ENCODE peak calls at places on chromosomes 7 and 10, in ten cellular contexts. One of them, this sample, is unnamed.

GRCh38 chr7:36032362-36032818 is 120.7 kb upstream of the EEPD1 start:
- DNase-seq in NCI-H1417: no peak
- DNase-seq in stimulated activated CD4-positive, alpha-beta T cell treated with anti-CD3 and anti-CD28 coated beads, TNF-alpha, amount 100 ng/mL, for 1 hour: no peak
- DNase-seq in NCI-H2029: no peak
- DNase-seq in AG20443: peak
- DNase-seq in effector CD8-positive, alpha-beta T cell: no peak
- DNase-seq in DND-41: no peak
- DNase-seq in effector memory CD4-positive, alpha-beta T cell: no peak
- DNase-seq in NCI-H187: no peak
- DNase-seq in small intestine: no peak
- DNase-seq in this sample: no peak

GRCh38 chr10:71638087-71638576 is 81.4 kb downstream of the C10orf105 start:
- DNase-seq in NCI-H1417: no peak
- DNase-seq in stimulated activated CD4-positive, alpha-beta T cell treated with anti-CD3 and anti-CD28 coated beads, TNF-alpha, amount 100 ng/mL, for 1 hour: no peak
- DNase-seq in NCI-H2029: no peak
- DNase-seq in AG20443: no peak
- DNase-seq in effector CD8-positive, alpha-beta T cell: no peak
- DNase-seq in DND-41: no peak
- DNase-seq in effector memory CD4-positive, alpha-beta T cell: no peak
- DNase-seq in NCI-H187: no peak
- DNase-seq in small intestine: peak
- DNase-seq in this sample: no peak

GRCh38 chr7:45869426-45869825 is 3.5 kb downstream of the CCDC201 start:
- DNase-seq in NCI-H1417: no peak
- DNase-seq in stimulated activated CD4-positive, alpha-beta T cell treated with anti-CD3 and anti-CD28 coated beads, TNF-alpha, amount 100 ng/mL, for 1 hour: no peak
- DNase-seq in NCI-H2029: no peak
- DNase-seq in AG20443: no peak
- DNase-seq in effector CD8-positive, alpha-beta T cell: no peak
- DNase-seq in DND-41: no peak
- DNase-seq in effector memory CD4-positive, alpha-beta T cell: no peak
- DNase-seq in NCI-H187: no peak
- DNase-seq in small intestine: no peak
- DNase-seq in this sample: no peak

GRCh38 chr7:155665957-155666287 is 21.5 kb downstream of the RBM33 start:
- DNase-seq in NCI-H1417: no peak
- DNase-seq in stimulated activated CD4-positive, alpha-beta T cell treated with anti-CD3 and anti-CD28 coated beads, TNF-alpha, amount 100 ng/mL, for 1 hour: no peak
- DNase-seq in NCI-H2029: no peak
- DNase-seq in AG20443: peak
- DNase-seq in effector CD8-positive, alpha-beta T cell: no peak
- DNase-seq in DND-41: no peak
- DNase-seq in effector memory CD4-positive, alpha-beta T cell: no peak
- DNase-seq in NCI-H187: no peak
- DNase-seq in small intestine: no peak
- DNase-seq in this sample: no peak

GRCh38 chr7:114345494-114345893 is 69.1 kb upstream of the FOXP2 start:
- DNase-seq in NCI-H1417: no peak
- DNase-seq in stimulated activated CD4-positive, alpha-beta T cell treated with anti-CD3 and anti-CD28 coated beads, TNF-alpha, amount 100 ng/mL, for 1 hour: no peak
- DNase-seq in NCI-H2029: no peak
- DNase-seq in AG20443: no peak
- DNase-seq in effector CD8-positive, alpha-beta T cell: no peak
- DNase-seq in DND-41: no peak
- DNase-seq in effector memory CD4-positive, alpha-beta T cell: no peak
- DNase-seq in NCI-H187: no peak
- DNase-seq in small intestine: no peak
- DNase-seq in this sample: no peak

GRCh38 chr10:71757450-71757918 is 15.8 kb downstream of the VSIR start:
- DNase-seq in NCI-H1417: no peak
- DNase-seq in stimulated activated CD4-positive, alpha-beta T cell treated with anti-CD3 and anti-CD28 coated beads, TNF-alpha, amount 100 ng/mL, for 1 hour: no peak
- DNase-seq in NCI-H2029: no peak
- DNase-seq in AG20443: no peak
- DNase-seq in effector CD8-positive, alpha-beta T cell: peak
- DNase-seq in DND-41: peak
- DNase-seq in effector memory CD4-positive, alpha-beta T cell: no peak
- DNase-seq in NCI-H187: no peak
- DNase-seq in small intestine: peak
- DNase-seq in this sample: no peak

GRCh38 chr10:72263613-72264241 is 10.0 kb upstream of the DDIT4 start:
- DNase-seq in NCI-H1417: peak
- DNase-seq in stimulated activated CD4-positive, alpha-beta T cell treated with anti-CD3 and anti-CD28 coated beads, TNF-alpha, amount 100 ng/mL, for 1 hour: no peak
- DNase-seq in NCI-H2029: peak
- DNase-seq in AG20443: no peak
- DNase-seq in effector CD8-positive, alpha-beta T cell: no peak
- DNase-seq in DND-41: peak
- DNase-seq in effector memory CD4-positive, alpha-beta T cell: no peak
- DNase-seq in NCI-H187: peak
- DNase-seq in small intestine: peak
- DNase-seq in this sample: peak

GRCh38 chr7:46512901-46513431 is 591.9 kb upstream of the IGFBP3 start:
- DNase-seq in NCI-H1417: no peak
- DNase-seq in stimulated activated CD4-positive, alpha-beta T cell treated with anti-CD3 and anti-CD28 coated beads, TNF-alpha, amount 100 ng/mL, for 1 hour: no peak
- DNase-seq in NCI-H2029: no peak
- DNase-seq in AG20443: no peak
- DNase-seq in effector CD8-positive, alpha-beta T cell: no peak
- DNase-seq in DND-41: no peak
- DNase-seq in effector memory CD4-positive, alpha-beta T cell: no peak
- DNase-seq in NCI-H187: no peak
- DNase-seq in small intestine: peak
- DNase-seq in this sample: no peak

GRCh38 chr7:133052357-133052756 is 29.5 kb downstream of the CHCHD3 start:
- DNase-seq in NCI-H1417: no peak
- DNase-seq in stimulated activated CD4-positive, alpha-beta T cell treated with anti-CD3 and anti-CD28 coated beads, TNF-alpha, amount 100 ng/mL, for 1 hour: no peak
- DNase-seq in NCI-H2029: no peak
- DNase-seq in AG20443: peak
- DNase-seq in effector CD8-positive, alpha-beta T cell: no peak
- DNase-seq in DND-41: no peak
- DNase-seq in effector memory CD4-positive, alpha-beta T cell: no peak
- DNase-seq in NCI-H187: no peak
- DNase-seq in small intestine: no peak
- DNase-seq in this sample: no peak

GRCh38 chr7:64888901-64889685 is 14.0 kb upstream of the ZNF273 start:
- DNase-seq in NCI-H1417: no peak
- DNase-seq in stimulated activated CD4-positive, alpha-beta T cell treated with anti-CD3 and anti-CD28 coated beads, TNF-alpha, amount 100 ng/mL, for 1 hour: no peak
- DNase-seq in NCI-H2029: no peak
- DNase-seq in AG20443: peak
- DNase-seq in effector CD8-positive, alpha-beta T cell: no peak
- DNase-seq in DND-41: no peak
- DNase-seq in effector memory CD4-positive, alpha-beta T cell: no peak
- DNase-seq in NCI-H187: no peak
- DNase-seq in small intestine: peak
- DNase-seq in this sample: peak

GRCh38 chr7:127252736-127253288 is at the start of gene GRM8:
- DNase-seq in NCI-H1417: peak
- DNase-seq in stimulated activated CD4-positive, alpha-beta T cell treated with anti-CD3 and anti-CD28 coated beads, TNF-alpha, amount 100 ng/mL, for 1 hour: no peak
- DNase-seq in NCI-H2029: peak
- DNase-seq in AG20443: peak
- DNase-seq in effector CD8-positive, alpha-beta T cell: no peak
- DNase-seq in DND-41: no peak
- DNase-seq in effector memory CD4-positive, alpha-beta T cell: no peak
- DNase-seq in NCI-H187: peak
- DNase-seq in small intestine: no peak
- DNase-seq in this sample: no peak

This sample was measured in stimulated activated naive CD4-positive, alpha-beta T cell.